ENCODE peak calls at places on chromosome 19, in seven cellular contexts. N is GM19239; U is H4; M is NCI-H526 treated with DMSO at 0.1 percent for 48 hours; A is AML-193; O is GM23248; H is naive thymus-derived CD4-positive, alpha-beta T cell. Y is an unnamed sample.

GRCh38 chr19:58181902-58182576 is 822 bp upstream of the ZNF274 start:
- DNase-seq in M (no peak), N (no peak), U (peak; percentile 50), O (peak; percentile 34), A (peak; percentile 49), H (peak; percentile 42), Y (no peak)

GRCh38 chr19:49295208-49295880 is 29.6 kb downstream of the SLC6A16 start:
- DNase-seq in A (no peak), U (no peak), M (no peak), H (no peak), N (no peak), O (no peak), Y (no peak)

GRCh38 chr19:30431591-30431990 is 59.4 kb downstream of the ZNF536 start:
- DNase-seq in A (no peak), M (no peak), H (no peak), O (no peak), U (no peak), N (no peak), Y (no peak)

GRCh38 chr19:55165952-55166529 is 372 bp downstream of the DNAAF3 start:
- DNase-seq in N (peak; percentile 58), A (peak; percentile 78), U (peak; percentile 95), O (peak; percentile 87), H (peak; percentile 53), M (peak; percentile 81), Y (no peak)

GRCh38 chr19:34448191-34448590 is 20.0 kb downstream of the UBA2 start:
- DNase-seq in M (no peak), A (no peak), H (no peak), O (no peak), U (no peak), N (no peak), Y (no peak)

GRCh38 chr19:34818270-34818669 is 45.3 kb upstream of the ZNF599 start:
- DNase-seq in O (no peak), N (no peak), H (no peak), M (no peak), A (no peak), U (no peak), Y (no peak)

GRCh38 chr19:42540071-42540553 is 11.8 kb upstream of the CEACAM1 start:
- DNase-seq in M (peak; percentile 26), A (no peak), H (no peak), U (peak; percentile 36), N (no peak), O (peak; percentile 21), Y (no peak)

GRCh38 chr19:34744896-34745690 is 11.1 kb downstream of the ZNF181 start:
- DNase-seq in A (no peak), M (no peak), U (no peak), N (no peak), H (no peak), O (no peak), Y (no peak)